ENCODE peak calls at places on chromosomes 3 and 15, in six cellular contexts. U, C, M, L, J and Y are unnamed samples.
A peak's percentile ranks its signal among the peaks of the same experiment; 100 is the strongest.

GRCh38 chr3:72892081-72892763 is 4.4 kb downstream of the GXYLT2 start:
- DNase-seq in M (no peak), J (no peak), C (no peak), U (no peak), L (no peak), Y (no peak)

GRCh38 chr3:57682284-57682683 is 10.6 kb downstream of the DENND6A start:
- DNase-seq in J (no peak), L (no peak), C (no peak), U (no peak), M (no peak), Y (no peak)

GRCh38 chr3:30666564-30667249 is 60.3 kb downstream of the TGFBR2 start:
- DNase-seq in M (no peak), U (no peak), C (no peak), J (no peak), L (no peak), Y (no peak)

GRCh38 chr3:14651440-14652251 is at the start of gene CCDC174:
- DNase-seq in L (peak; percentile 96), C (peak; percentile 71), J (peak; percentile 93), U (peak; percentile 94), M (peak; percentile 84), Y (peak; percentile 96)

GRCh38 chr3:155519081-155519480 is 225.6 kb upstream of the STRIT1 start:
- DNase-seq in M (no peak), L (no peak), C (no peak), U (no peak), J (no peak), Y (no peak)

GRCh38 chr15:40381818-40382529 is 547 bp upstream of the KNSTRN start:
- DNase-seq in L (no peak), U (no peak), J (no peak), C (no peak), M (no peak), Y (no peak)

GRCh38 chr3:108184824-108185223 is 37.4 kb downstream of the IFT57 start:
- DNase-seq in U (no peak), J (no peak), C (no peak), L (no peak), M (no peak), Y (no peak)

GRCh38 chr3:53161820-53162671 is 1.0 kb downstream of the PRKCD start:
- DNase-seq in L (no peak), U (no peak), J (no peak), C (peak; percentile 68), M (peak; percentile 84), Y (no peak)

GRCh38 chr3:5304789-5305680 is 117.5 kb downstream of the EDEM1 start:
- DNase-seq in M (peak; percentile 37), L (no peak), C (peak; percentile 10), U (peak; percentile 52), J (no peak), Y (peak; percentile 10)

GRCh38 chr3:54176106-54176505 is 53.8 kb downstream of the CACNA2D3 start:
- DNase-seq in J (no peak), U (no peak), L (no peak), C (no peak), M (no peak), Y (no peak)

DNA sequence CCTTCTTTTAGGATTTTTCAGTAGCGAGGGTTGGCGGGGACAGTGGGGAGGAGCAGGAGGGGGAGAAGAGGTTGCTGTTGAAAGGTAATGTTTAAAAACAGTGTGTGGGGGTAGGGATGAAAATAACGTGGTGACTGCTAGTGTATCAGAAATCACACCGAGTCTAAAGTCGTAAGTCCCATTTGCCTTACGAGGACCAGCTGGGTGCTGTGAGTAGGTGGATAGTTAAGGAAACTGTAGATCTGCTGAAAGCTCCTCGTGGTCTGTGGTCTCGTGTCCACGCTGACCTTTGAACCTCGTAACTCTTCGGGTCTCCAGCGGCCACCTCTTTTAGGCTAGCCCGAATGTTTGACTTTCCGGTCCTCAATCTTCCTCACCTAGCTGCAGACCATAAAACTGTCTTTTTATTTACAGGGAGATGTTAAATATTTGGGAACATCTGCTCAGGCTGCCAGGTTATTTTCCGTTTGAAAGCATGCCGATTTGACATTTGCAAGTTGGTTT is 29.3 kb upstream of the ST3GAL6 start:
- DNase-seq in U (no peak), C (no peak), L (no peak), J (no peak), M (peak; percentile 38), Y (no peak)
- TF ChIP-seq POLR2AphosphoS5 in U (no peak), C (no peak), L (no peak), J (no peak), M (no peak), Y (no peak)

DNA sequence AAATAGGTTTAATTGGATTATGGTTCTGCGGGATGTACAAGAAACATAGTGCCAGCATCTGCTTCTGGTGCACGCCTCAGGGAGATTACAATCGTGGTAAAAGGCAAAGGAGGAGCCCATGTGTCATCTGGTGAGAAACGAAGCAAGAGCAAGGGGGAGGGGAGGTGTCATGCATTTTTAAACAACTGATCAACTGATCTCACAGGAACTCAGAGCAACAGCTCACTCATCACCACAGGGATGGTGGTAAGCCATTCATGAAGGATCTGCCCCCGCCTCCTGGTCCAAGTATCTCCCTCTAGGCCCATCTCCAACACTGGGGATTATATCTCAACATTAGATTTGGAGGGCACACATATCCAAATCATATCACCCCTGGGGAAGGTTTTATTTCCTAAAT is 42.1 kb upstream of the FGF7 start:
- DNase-seq in M (no peak), U (no peak), C (no peak), L (no peak), J (no peak), Y (no peak)
- TF ChIP-seq POLR2AphosphoS5 in M (no peak), U (no peak), C (no peak), L (no peak), J (no peak), Y (no peak)

GRCh38 chr3:17077614-17078013 is 192.9 kb downstream of the PLCL2 start:
- DNase-seq in M (no peak), J (no peak), L (peak; percentile 60), C (no peak), U (no peak), Y (no peak)

GRCh38 chr3:17075907-17076306 is 191.2 kb downstream of the PLCL2 start:
- DNase-seq in J (no peak), L (no peak), C (no peak), U (no peak), M (no peak), Y (no peak)

GRCh38 chr3:17076940-17077605 is 192.3 kb downstream of the PLCL2 start:
- DNase-seq in U (no peak), J (no peak), M (no peak), C (no peak), L (no peak), Y (no peak)

GRCh38 chr3:17074559-17074958 is 189.8 kb downstream of the PLCL2 start:
- DNase-seq in L (no peak), U (no peak), M (no peak), C (no peak), J (no peak), Y (no peak)

DNA sequence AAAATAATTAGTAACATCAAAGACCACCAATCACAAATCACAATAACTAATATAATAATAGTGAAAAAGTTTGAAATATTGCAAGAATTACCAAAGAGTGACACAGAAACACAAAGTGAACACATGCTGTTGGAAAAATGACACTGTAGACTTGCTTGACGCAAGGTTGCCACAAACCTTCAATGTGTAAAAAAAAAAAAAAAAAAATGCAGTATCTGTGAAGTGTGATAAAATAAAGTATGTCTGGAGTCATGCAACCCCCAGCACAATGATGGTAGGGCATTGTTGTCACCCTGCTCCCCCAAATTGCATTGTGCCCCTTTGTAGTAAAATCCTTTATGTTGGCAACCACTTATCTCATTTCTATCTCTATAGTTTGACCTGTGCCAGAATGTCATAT is 190.6 kb downstream of the PLCL2 start:
- DNase-seq in L (no peak), U (no peak), M (no peak), J (no peak), C (no peak), Y (no peak)
- TF ChIP-seq POLR2AphosphoS5 in L (no peak), U (no peak), M (no peak), J (no peak), C (no peak), Y (no peak)

GRCh38 chr3:113086506-113087461 is 96.0 kb downstream of the GTPBP8 start:
- DNase-seq in C (no peak), L (no peak), M (peak; percentile 18), U (no peak), J (no peak), Y (no peak)

GRCh38 chr3:113088616-113089015 is 97.8 kb downstream of the GTPBP8 start:
- DNase-seq in M (no peak), L (no peak), J (no peak), U (no peak), C (no peak), Y (no peak)

GRCh38 chr3:113079532-113079931 is 88.7 kb downstream of the GTPBP8 start:
- DNase-seq in J (no peak), C (no peak), M (no peak), U (no peak), L (no peak), Y (no peak)

GRCh38 chr3:113084777-113085176 is 94.0 kb downstream of the GTPBP8 start:
- DNase-seq in C (no peak), L (no peak), M (no peak), J (no peak), U (peak; percentile 31), Y (no peak)
- TF ChIP-seq POLR2AphosphoS5 in C (no peak), L (no peak), M (peak; percentile 68), J (peak; percentile 29), U (no peak), Y (no peak)

DNA sequence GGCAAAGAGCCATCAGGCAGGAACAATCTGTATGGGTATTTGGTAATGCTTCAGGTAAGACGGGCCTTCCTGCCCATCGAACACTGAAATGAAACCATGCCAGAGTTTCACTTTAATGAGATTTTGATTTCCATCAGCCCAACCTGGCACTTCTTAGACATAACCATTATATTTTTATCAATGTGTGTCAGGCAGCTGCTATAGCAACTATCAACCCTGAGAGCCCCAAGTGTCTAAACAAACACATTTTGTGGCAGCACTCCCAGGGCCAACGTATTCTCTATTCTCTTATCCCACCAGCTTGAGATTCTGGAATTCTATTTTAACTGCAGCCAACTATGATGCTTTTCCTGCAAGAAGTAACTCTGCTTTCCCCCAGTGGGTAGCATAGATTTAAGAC is 211.0 kb downstream of the STT3B start:
- DNase-seq in J (no peak), U (no peak), C (no peak), L (no peak), M (no peak), Y (no peak)
- TF ChIP-seq POLR2AphosphoS5 in J (no peak), U (no peak), C (no peak), L (no peak), M (no peak), Y (no peak)

DNA sequence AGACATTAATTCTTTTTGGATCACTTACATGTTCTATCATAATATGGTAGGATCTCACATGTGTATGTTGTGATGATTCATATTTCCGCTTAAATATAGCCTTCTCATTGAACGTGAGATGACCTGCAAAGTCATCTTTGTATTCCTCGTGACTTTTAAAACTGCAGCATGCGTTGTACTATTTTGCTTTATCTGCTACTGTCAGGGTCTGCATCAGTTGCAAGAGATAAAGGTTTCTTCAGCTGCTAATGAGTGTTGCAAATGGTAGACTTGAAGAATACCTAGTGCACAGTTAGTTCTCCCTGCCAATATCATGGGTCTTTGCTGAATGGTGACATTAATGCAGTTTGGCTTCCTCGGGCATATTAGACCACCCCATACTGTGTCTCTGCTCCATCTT is 31.8 kb downstream of the REC114 start:
- DNase-seq in U (no peak), M (no peak), J (no peak), C (no peak), L (no peak), Y (no peak)
- TF ChIP-seq POLR2AphosphoS5 in U (no peak), M (no peak), J (no peak), C (no peak), L (no peak), Y (no peak)

GRCh38 chr3:88824646-88825303 is 282.6 kb upstream of the EPHA3 start:
- DNase-seq in U (no peak), L (no peak), C (no peak), J (no peak), M (no peak), Y (no peak)
- TF ChIP-seq POLR2AphosphoS5 in U (no peak), L (no peak), C (no peak), J (no peak), M (no peak), Y (no peak)

GRCh38 chr3:48595526-48596121 is 495 bp upstream of the COL7A1 start:
- DNase-seq in C (no peak), J (peak; percentile 63), U (peak; percentile 34), M (peak; percentile 72), L (no peak), Y (peak; percentile 59)
- TF ChIP-seq POLR2AphosphoS5 in C (no peak), J (no peak), U (no peak), M (no peak), L (peak; percentile 10), Y (no peak)